ENCODE peak calls at places on chromosome 18, in six cellular contexts. Q, R, V, Y, I and L are unnamed samples.

GRCh38 chr18:5943514-5943913 is 48.2 kb upstream of the TMEM200C start:
- DNase-seq in R (no peak), V (no peak), I (no peak), Y (no peak), Q (no peak), L (no peak)

GRCh38 chr18:4453712-4454547 is 1.2 kb downstream of the DLGAP1 start:
- DNase-seq in Y (peak), I (no peak), Q (no peak), V (no peak), R (no peak), L (no peak)

GRCh38 chr18:32040936-32041335 is 22.3 kb downstream of the RNF125 start:
- DNase-seq in V (no peak), I (no peak), Y (no peak), Q (no peak), R (no peak), L (no peak)

GRCh38 chr18:9743200-9744016 is 35.3 kb downstream of the RAB31 start:
- DNase-seq in R (peak), V (no peak), Q (peak), Y (no peak), I (peak), L (peak)

GRCh38 chr18:23587220-23587642 is 925 bp upstream of the NPC1 start:
- DNase-seq in I (no peak), R (no peak), Y (no peak), Q (no peak), V (no peak), L (no peak)

GRCh38 chr18:41850781-41851180 is 104.3 kb upstream of the PIK3C3 start:
- DNase-seq in R (no peak), V (no peak), Y (no peak), Q (no peak), I (no peak), L (no peak)

GRCh38 chr18:9494778-9495302 is 19.5 kb downstream of the RALBP1 start:
- DNase-seq in I (no peak), Q (no peak), V (peak), Y (no peak), R (no peak), L (no peak)

GRCh38 chr18:5463390-5463789 is 80.4 kb downstream of the EPB41L3 start:
- DNase-seq in Y (no peak), Q (no peak), V (no peak), I (no peak), R (no peak), L (no peak)

GRCh38 chr18:44988821-44989587 is 308.3 kb downstream of the SETBP1 start:
- DNase-seq in R (no peak), I (no peak), Q (no peak), V (no peak), Y (no peak), L (no peak)

GRCh38 chr18:40375811-40376210 is 1579.2 kb upstream of the PIK3C3 start:
- DNase-seq in R (no peak), I (no peak), Q (no peak), Y (no peak), V (no peak), L (no peak)

GRCh38 chr18:31970617-31971016 is 27.7 kb upstream of the TRAPPC8 start:
- DNase-seq in V (no peak), Y (no peak), R (no peak), I (no peak), Q (no peak), L (no peak)

GRCh38 chr18:69969491-69969890 is 21.8 kb upstream of the CD226 start:
- DNase-seq in I (no peak), Y (no peak), V (no peak), Q (no peak), R (no peak), L (no peak)

GRCh38 chr18:78126106-78126505 is 853.5 kb upstream of the SALL3 start:
- DNase-seq in Q (no peak), Y (no peak), V (no peak), R (no peak), I (no peak), L (no peak)

GRCh38 chr18:21571763-21572162 is 28.7 kb downstream of the ESCO1 start:
- DNase-seq in Q (no peak), I (no peak), V (no peak), Y (no peak), R (no peak), L (no peak)

GRCh38 chr18:63255435-63255834 is 64.1 kb downstream of the BCL2 start:
- DNase-seq in V (no peak), Q (no peak), R (no peak), I (no peak), Y (no peak), L (no peak)

GRCh38 chr18:11324956-11325873 is 175.8 kb upstream of the PIEZO2 start:
- DNase-seq in Q (no peak), Y (no peak), I (peak), V (peak), R (no peak), L (no peak)

GRCh38 chr18:715626-716025 is 3.2 kb upstream of the ENOSF1 start:
- DNase-seq in R (no peak), Y (no peak), Q (no peak), V (no peak), I (no peak), L (no peak)

GRCh38 chr18:42365550-42365949 is 410.5 kb downstream of the PIK3C3 start:
- DNase-seq in R (no peak), V (no peak), Y (no peak), Q (no peak), I (no peak), L (no peak)

GRCh38 chr18:44901283-44901682 is 220.6 kb downstream of the SETBP1 start:
- DNase-seq in R (no peak), Y (no peak), V (no peak), Q (no peak), I (no peak), L (no peak)

GRCh38 chr18:22378672-22379282 is 38.9 kb downstream of the CTAGE1 start:
- DNase-seq in I (peak), V (no peak), R (peak), Q (no peak), Y (peak), L (peak)

GRCh38 chr18:13688191-13689136 is 37.9 kb downstream of the FAM210A start:
- DNase-seq in R (no peak), V (no peak), Y (no peak), I (no peak), Q (no peak), L (no peak)

GRCh38 chr18:77223221-77223639 is 26.4 kb upstream of the GALR1 start:
- DNase-seq in Y (no peak), I (no peak), V (no peak), R (no peak), Q (no peak), L (no peak)

GRCh38 chr18:32455346-32455745 is 15.3 kb downstream of the GAREM1 start:
- DNase-seq in Y (no peak), I (no peak), Q (no peak), V (no peak), R (no peak), L (no peak)

GRCh38 chr18:27017901-27018500 is 152.5 kb upstream of the AQP4 start:
- DNase-seq in V (no peak), Y (peak), I (peak), R (no peak), Q (no peak), L (no peak)

GRCh38 chr18:5879479-5879882 is 15.8 kb downstream of the TMEM200C start:
- DNase-seq in R (no peak), I (peak), Q (no peak), Y (peak), V (no peak), L (no peak)

GRCh38 chr18:46152436-46152807 is 48.2 kb downstream of the HAUS1 start:
- DNase-seq in Y (no peak), I (no peak), V (no peak), R (no peak), Q (no peak), L (no peak)

GRCh38 chr18:33755918-33756590 is 178.0 kb downstream of the ASXL3 start:
- DNase-seq in I (no peak), Q (peak), V (no peak), R (no peak), Y (no peak), L (no peak)
- TF ChIP-seq JUND in I (no peak), Q (peak), V (no peak), R (no peak), Y (peak), L (no peak)

DNA sequence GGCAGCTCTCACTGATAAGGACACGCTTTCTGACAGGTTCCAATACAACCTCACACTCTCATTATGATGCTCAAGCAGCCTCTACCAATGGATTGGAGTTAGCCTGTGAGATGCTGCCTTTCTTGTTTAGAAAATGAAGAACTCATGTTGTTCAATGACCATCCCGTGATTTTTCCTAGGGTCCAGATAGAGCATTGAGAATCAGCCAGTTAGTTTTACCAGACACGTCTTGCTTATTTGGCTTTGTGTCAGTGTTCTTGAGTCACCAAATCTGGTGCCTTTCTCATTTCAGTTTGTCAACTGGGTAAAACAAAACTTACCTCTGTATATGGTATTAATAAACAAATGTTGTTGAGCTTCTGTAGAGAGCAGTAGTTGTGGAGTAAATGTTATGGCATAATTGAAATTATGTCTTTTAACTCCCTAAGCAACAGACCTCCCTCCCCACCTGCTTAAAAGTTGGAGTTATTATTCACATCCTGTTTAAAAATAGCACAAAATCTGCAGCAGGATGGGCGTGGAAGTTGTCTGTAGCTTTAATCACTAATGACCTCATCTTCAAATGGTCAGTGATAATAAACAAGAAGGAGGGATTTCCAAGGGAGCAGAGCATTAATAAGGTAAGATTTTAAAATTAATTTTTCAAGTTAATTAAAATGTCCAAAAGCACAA is 167.3 kb downstream of the HRH4 start:
- DNase-seq in V (no peak), Y (no peak), I (no peak), Q (no peak), R (no peak), L (no peak)
- TF ChIP-seq JUND in V (no peak), Y (no peak), I (no peak), Q (no peak), R (no peak), L (no peak)

DNA sequence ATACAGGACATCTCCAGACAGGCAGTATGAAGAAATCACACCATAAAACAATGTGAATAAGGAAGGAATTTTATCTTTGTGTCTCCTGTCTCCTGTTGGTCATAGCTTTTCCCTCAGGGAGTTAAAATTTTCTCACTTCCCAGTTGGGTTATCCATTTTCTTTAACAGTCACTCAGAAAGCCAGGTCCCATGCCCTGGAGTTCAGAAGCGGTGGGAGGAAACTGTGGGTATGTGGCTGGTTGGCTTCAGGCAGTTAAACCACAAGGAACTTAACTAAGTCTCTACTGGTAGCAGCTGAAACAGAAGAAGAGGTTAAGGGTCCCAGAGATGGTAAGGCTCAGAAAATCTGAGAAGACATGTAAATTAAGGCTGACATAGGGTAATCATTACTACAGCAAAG is 6.5 kb upstream of the SMAD2 start:
- DNase-seq in Q (no peak), R (no peak), I (no peak), V (no peak), Y (no peak), L (no peak)
- TF ChIP-seq JUND in Q (no peak), R (no peak), I (no peak), V (no peak), Y (no peak), L (no peak)

GRCh38 chr18:73462092-73462491 is 594.3 kb upstream of the NETO1 start:
- DNase-seq in V (no peak), Y (no peak), I (no peak), R (no peak), Q (no peak), L (no peak)
- TF ChIP-seq JUND in V (no peak), Y (no peak), I (no peak), R (no peak), Q (no peak), L (no peak)